ENCODE peak calls at places on chromosome 10, in five cellular contexts. M is HT1080, W is PC-9, A is T-helper 17 cell, X is BJ. G is an unnamed sample.

GRCh38 chr10:10891437-10891836 is 126.2 kb upstream of the CELF2 start:
- DNase-seq in M (peak), W (no peak), A (no peak), X (peak), G (no peak)

GRCh38 chr10:124484016-124484415 is 22.4 kb downstream of the LHPP start:
- DNase-seq in M (no peak), W (no peak), A (no peak), X (no peak), G (no peak)

GRCh38 chr10:22002531-22003110 is 909 bp downstream of the DNAJC1 start:
- DNase-seq in M (peak), W (peak), A (no peak), X (no peak), G (peak)

GRCh38 chr10:32417906-32418547 is 27.9 kb upstream of the CCDC7 start:
- DNase-seq in M (no peak), W (no peak), A (no peak), X (peak), G (no peak)

GRCh38 chr10:71978476-71978875 is 14.3 kb downstream of the CHST3 start:
- DNase-seq in M (no peak), W (peak), A (no peak), X (no peak), G (no peak)

GRCh38 chr10:22433875-22434274 is 88.6 kb downstream of the SPAG6 start:
- DNase-seq in M (peak), W (peak), A (no peak), X (peak), G (peak)

GRCh38 chr10:74500806-74501205 is 325.6 kb upstream of the KAT6B start:
- DNase-seq in M (no peak), W (no peak), A (no peak), X (peak), G (peak)

GRCh38 chr10:94224656-94225055 is 138.1 kb downstream of the NOC3L start:
- DNase-seq in M (peak), W (no peak), A (no peak), X (peak), G (peak)

GRCh38 chr10:110758898-110759297 is 112.8 kb upstream of the PDCD4 start:
- DNase-seq in M (peak), W (no peak), A (no peak), X (no peak), G (peak)

GRCh38 chr10:34106356-34106885 is 708.7 kb downstream of the PARD3 start:
- DNase-seq in M (no peak), W (no peak), A (no peak), X (no peak), G (no peak)

GRCh38 chr10:53690556-53691240 is 918.1 kb upstream of the MBL2 start:
- DNase-seq in M (no peak), W (no peak), A (no peak), X (no peak), G (no peak)

GRCh38 chr10:12252882-12253546 is 57.0 kb downstream of the CDC123 start:
- DNase-seq in M (no peak), W (no peak), A (no peak), X (no peak), G (peak)

GRCh38 chr10:66822801-66823200 is 103.0 kb upstream of the LRRTM3 start:
- DNase-seq in M (no peak), W (no peak), A (no peak), X (no peak), G (no peak)

GRCh38 chr10:5396545-5396944 is 8.1 kb downstream of the TUBAL3 start:
- DNase-seq in M (no peak), W (no peak), A (no peak), X (no peak), G (no peak)

GRCh38 chr10:14502451-14502850 is 171.7 kb upstream of the FRMD4A start:
- DNase-seq in M (no peak), W (no peak), A (no peak), X (no peak), G (no peak)

GRCh38 chr10:38174341-38174740 is 80.2 kb downstream of the ZNF37A start:
- DNase-seq in M (no peak), W (no peak), A (no peak), X (no peak), G (no peak)

GRCh38 chr10:119526606-119527592 is 15.6 kb downstream of the RGS10 start:
- DNase-seq in M (no peak), W (no peak), A (no peak), X (no peak), G (no peak)

GRCh38 chr10:30207485-30208052 is 141.5 kb downstream of the MTPAP start:
- DNase-seq in M (no peak), W (peak), A (no peak), X (no peak), G (peak)

GRCh38 chr10:35635576-35635975 is 6.5 kb downstream of the FZD8 start:
- DNase-seq in M (peak), W (no peak), A (peak), X (no peak), G (peak)

GRCh38 chr10:13773043-13773442 is 186.3 kb downstream of the PRPF18 start:
- DNase-seq in M (no peak), W (peak), A (no peak), X (no peak), G (no peak)

GRCh38 chr10:77602913-77603528 is 34.6 kb downstream of the KCNMA1 start:
- DNase-seq in M (no peak), W (no peak), A (no peak), X (no peak), G (no peak)

GRCh38 chr10:44990302-44990655 is 10.4 kb upstream of the ZNF22 start:
- DNase-seq in M (no peak), W (no peak), A (no peak), X (no peak), G (no peak)

GRCh38 chr10:34804306-34804705 is 10.8 kb downstream of the PARD3 start:
- DNase-seq in M (peak), W (no peak), A (no peak), X (no peak), G (peak)

GRCh38 chr10:8369666-8370065 is 315.2 kb downstream of the GATA3 start:
- DNase-seq in M (peak), W (peak), A (no peak), X (no peak), G (peak)

GRCh38 chr10:5538446-5538845 is 13.7 kb downstream of the CALML3 start:
- DNase-seq in M (peak), W (peak), A (no peak), X (no peak), G (peak)

GRCh38 chr10:80411267-80411668 is 2.9 kb downstream of the PRXL2A start:
- DNase-seq in M (no peak), W (no peak), A (no peak), X (no peak), G (no peak)